ENCODE peak calls at places on chromosomes 3 and 15, in ten cellular contexts. B is CD4-positive, alpha-beta T cell; D is cardiac muscle cell; V is IMR-90; K is progenitor cell of endocrine pancreas; I is coronary artery; X is A549; Q is heart left ventricle; E is AG09319; Y is tibial nerve. F is an unnamed sample.

GRCh38 chr15:49751191-49751590 is 130.3 kb downstream of the DTWD1 start:
- DNase-seq in I (no peak), B (no peak), V (no peak), D (no peak), Y (no peak), X (no peak), K (no peak), Q (no peak), E (no peak), F (no peak)

GRCh38 chr3:187778726-187779125 is 33.5 kb upstream of the BCL6 start:
- DNase-seq in V (no peak), I (no peak), K (no peak), Y (no peak), D (no peak), X (no peak), E (no peak), B (no peak), Q (no peak), F (no peak)

GRCh38 chr3:8982509-8982908 is 19.2 kb upstream of the RAD18 start:
- DNase-seq in B (no peak), Y (no peak), Q (no peak), V (peak), D (peak), I (no peak), E (no peak), X (no peak), K (no peak), F (no peak)

GRCh38 chr15:40397688-40398412 is 7.7 kb upstream of the IVD start:
- DNase-seq in Y (no peak), E (no peak), B (no peak), D (no peak), Q (no peak), V (no peak), K (no peak), X (no peak), I (no peak), F (no peak)

GRCh38 chr15:99425666-99426301 is 140.0 kb upstream of the MEF2A start:
- DNase-seq in Q (peak), E (no peak), X (no peak), I (no peak), V (no peak), K (no peak), B (no peak), Y (no peak), D (peak), F (peak)

GRCh38 chr3:65785065-65785645 is 253.6 kb downstream of the MAGI1 start:
- DNase-seq in E (peak), Q (no peak), V (peak), X (peak), D (peak), B (no peak), I (no peak), Y (no peak), K (no peak), F (no peak)

GRCh38 chr3:88596451-88596850 is 446.7 kb downstream of the C3orf38 start:
- DNase-seq in Y (no peak), X (no peak), V (no peak), B (no peak), I (no peak), D (no peak), K (no peak), E (no peak), Q (no peak), F (no peak)

GRCh38 chr15:57041416-57041815 is 123.0 kb downstream of the TCF12 start:
- DNase-seq in V (no peak), D (no peak), I (no peak), E (no peak), K (no peak), B (no peak), X (no peak), Y (no peak), Q (no peak), F (no peak)

GRCh38 chr15:62909257-62909656 is 133.3 kb upstream of the TPM1 start:
- DNase-seq in E (no peak), Y (no peak), K (no peak), D (no peak), B (no peak), I (no peak), V (no peak), Q (no peak), X (no peak), F (no peak)

GRCh38 chr15:72203507-72203837 is 5.9 kb upstream of the GRAMD2A start:
- DNase-seq in X (no peak), B (no peak), K (no peak), V (peak), Q (peak), I (no peak), Y (no peak), E (peak), D (peak), F (no peak)

GRCh38 chr15:31338318-31338878 is 11.8 kb downstream of the KLF13 start:
- DNase-seq in K (no peak), V (no peak), B (no peak), E (no peak), I (no peak), Q (peak), D (peak), Y (no peak), X (no peak), F (no peak)

GRCh38 chr15:72706266-72706665 is 20.3 kb downstream of the BBS4 start:
- DNase-seq in K (no peak), Y (no peak), D (no peak), X (no peak), I (no peak), E (no peak), V (peak), Q (no peak), B (no peak), F (no peak)

GRCh38 chr3:189999718-190000117 is 121.0 kb downstream of the P3H2 start:
- DNase-seq in D (no peak), X (no peak), K (no peak), I (no peak), Q (no peak), Y (no peak), E (no peak), B (no peak), V (peak), F (no peak)

DNA sequence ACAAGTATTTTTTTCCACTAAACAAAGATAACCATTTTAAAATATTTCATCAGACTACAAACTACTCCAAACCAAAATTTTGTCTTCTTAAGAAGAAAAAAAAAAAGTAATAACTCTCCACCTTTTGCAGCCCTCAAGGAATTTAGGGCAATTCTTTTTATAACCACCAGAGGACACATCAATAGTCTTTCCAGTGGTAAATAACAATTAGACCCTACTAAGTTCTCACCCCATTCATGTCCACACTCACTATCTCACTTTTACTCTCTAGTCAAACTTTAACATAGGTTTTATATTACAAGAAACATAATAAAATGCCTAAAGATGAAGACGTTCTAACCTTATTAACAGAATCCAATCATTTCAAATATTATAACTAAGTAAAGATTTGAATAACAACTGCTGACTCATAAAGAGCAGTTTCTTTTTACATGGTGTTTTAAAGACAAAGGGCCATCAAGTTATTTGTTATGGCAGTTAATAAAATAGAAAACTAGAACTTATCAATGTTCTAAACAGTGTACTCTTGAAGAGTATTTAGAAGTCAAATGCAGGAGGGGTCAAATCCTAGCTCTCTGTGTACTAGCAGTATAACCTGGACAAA is 33.0 kb downstream of the CCDC39 start:
- DNase-seq in D (no peak), I (no peak), X (peak), K (no peak), B (no peak), V (no peak), Q (no peak), E (no peak), Y (no peak), F (no peak)
- TF ChIP-seq CTCF in D (peak), I (no peak), X (no peak), K (peak), B (no peak), V (peak), Q (no peak), E (no peak), Y (no peak), F (no peak)

GRCh38 chr3:127820871-127821853 is 1.2 kb downstream of the MGLL start:
- DNase-seq in I (no peak), Y (no peak), B (no peak), Q (peak), E (no peak), K (no peak), D (no peak), X (no peak), V (peak), F (no peak)

GRCh38 chr3:127822166-127822835 is at the start of gene MGLL:
- DNase-seq in E (no peak), D (peak), X (no peak), I (no peak), V (peak), Q (peak), K (no peak), B (no peak), Y (no peak), F (no peak)

GRCh38 chr3:127819086-127819485 is 3.2 kb downstream of the MGLL start:
- DNase-seq in B (no peak), E (no peak), Y (no peak), D (no peak), K (no peak), Q (no peak), X (no peak), I (no peak), V (no peak), F (no peak)

GRCh38 chr3:127819656-127820055 is 2.7 kb downstream of the MGLL start:
- DNase-seq in D (no peak), K (no peak), E (no peak), Y (no peak), X (no peak), Q (no peak), V (no peak), I (no peak), B (no peak), F (no peak)

DNA sequence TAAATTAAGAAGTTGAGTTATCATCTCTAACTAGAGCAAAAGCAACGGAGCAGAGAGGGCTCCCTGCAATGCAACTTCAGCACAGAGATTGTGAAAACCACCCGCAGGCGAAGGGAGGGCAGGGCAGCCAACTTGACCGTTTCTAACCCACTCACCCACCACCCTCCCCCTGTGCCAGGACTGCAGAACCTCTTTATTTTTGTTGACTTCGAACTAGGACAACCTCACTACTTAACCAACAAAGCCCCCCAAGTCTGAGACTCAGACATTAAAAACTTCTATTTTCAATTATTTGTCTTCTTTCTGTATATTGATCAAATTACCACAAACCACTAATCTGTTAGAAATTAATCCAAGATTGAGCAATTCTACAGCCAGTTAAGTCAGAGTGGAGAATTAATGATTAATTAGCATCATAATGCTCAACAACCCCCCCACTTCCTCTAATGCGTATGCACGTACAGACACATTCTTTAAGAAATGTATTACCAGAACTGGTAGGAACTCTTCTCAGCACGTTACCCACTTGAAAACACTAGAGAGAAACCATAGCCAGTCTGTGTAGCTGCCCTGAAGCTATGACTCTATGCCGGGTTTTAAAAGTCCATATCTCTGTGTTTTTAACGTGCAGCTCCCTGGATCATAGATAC is 2.0 kb downstream of the MGLL start:
- DNase-seq in E (no peak), D (peak), Y (no peak), X (no peak), Q (no peak), V (peak), I (no peak), K (no peak), B (no peak), F (no peak)
- TF ChIP-seq CTCF in E (peak), D (peak), Y (peak), X (no peak), Q (no peak), V (peak), I (no peak), K (no peak), B (no peak), F (no peak)

GRCh38 chr3:149538371-149538770 is 63.9 kb downstream of the TM4SF4 start:
- DNase-seq in B (no peak), D (no peak), E (no peak), X (no peak), V (no peak), K (no peak), I (no peak), Q (no peak), Y (no peak), F (no peak)

GRCh38 chr3:149536429-149536828 is 61.9 kb downstream of the TM4SF4 start:
- DNase-seq in Y (no peak), Q (peak), K (peak), B (no peak), X (no peak), V (no peak), D (peak), E (no peak), I (no peak), F (no peak)

GRCh38 chr3:149542375-149543312 is 68.1 kb downstream of the TM4SF4 start:
- DNase-seq in E (no peak), B (no peak), D (peak), I (no peak), K (no peak), V (no peak), Y (no peak), X (peak), Q (no peak), F (no peak)

GRCh38 chr3:149539491-149539890 is 65.0 kb downstream of the TM4SF4 start:
- DNase-seq in I (no peak), Y (no peak), X (no peak), D (no peak), B (no peak), K (no peak), V (no peak), E (no peak), Q (no peak), F (no peak)

GRCh38 chr3:149541091-149541491 is 66.6 kb downstream of the TM4SF4 start:
- DNase-seq in I (no peak), Y (no peak), Q (no peak), D (peak), V (peak), X (peak), B (no peak), E (no peak), K (no peak), F (no peak)
- TF ChIP-seq CTCF in I (no peak), Y (no peak), Q (no peak), D (peak), V (peak), X (peak), B (no peak), E (peak), K (no peak), F (no peak)

GRCh38 chr3:23594897-23595670 is 210.7 kb upstream of the UBE2E1 start:
- DNase-seq in I (no peak), Q (no peak), B (no peak), D (peak), Y (no peak), X (no peak), E (no peak), V (peak), K (no peak), F (no peak)
- TF ChIP-seq CTCF in I (no peak), Q (no peak), B (no peak), D (no peak), Y (no peak), X (no peak), E (no peak), V (no peak), K (no peak), F (no peak)

GRCh38 chr3:10982782-10983181 is 9.8 kb upstream of the SLC6A1 start:
- DNase-seq in V (no peak), Y (no peak), Q (no peak), I (no peak), B (no peak), K (no peak), X (no peak), D (no peak), E (no peak), F (no peak)

GRCh38 chr3:10981961-10982360 is 10.6 kb upstream of the SLC6A1 start:
- DNase-seq in Y (no peak), V (no peak), B (no peak), D (peak), X (no peak), E (no peak), Q (no peak), I (no peak), K (no peak), F (no peak)

GRCh38 chr3:10980216-10980799 is 12.2 kb upstream of the SLC6A1 start:
- DNase-seq in K (no peak), I (no peak), Q (no peak), V (no peak), Y (no peak), B (no peak), X (no peak), D (no peak), E (no peak), F (no peak)

GRCh38 chr3:10978956-10979355 is 13.6 kb upstream of the SLC6A1 start:
- DNase-seq in D (no peak), B (no peak), V (no peak), E (no peak), Q (no peak), Y (no peak), X (no peak), K (no peak), I (no peak), F (no peak)

DNA sequence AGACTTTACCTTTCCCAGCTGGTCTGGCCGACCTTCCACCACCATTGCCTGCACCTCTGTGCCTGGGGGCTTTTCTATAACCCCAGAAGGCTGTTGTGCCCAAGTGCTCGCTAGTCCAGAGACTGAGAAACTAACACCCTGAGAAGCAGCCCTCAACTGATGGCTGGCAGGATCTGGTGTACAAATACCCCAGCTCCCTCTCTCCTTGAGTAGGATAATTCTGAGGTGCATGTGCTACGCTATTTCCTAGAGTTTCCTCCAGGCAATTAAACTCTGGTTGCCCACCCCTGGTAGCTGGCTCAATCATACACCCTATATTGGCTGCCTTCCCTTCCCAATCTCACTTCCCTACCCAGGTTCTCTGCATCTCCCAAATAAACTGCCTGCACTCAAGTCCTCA is 11.5 kb upstream of the SLC6A1 start:
- DNase-seq in I (no peak), E (no peak), X (no peak), Y (no peak), K (no peak), Q (no peak), D (no peak), V (no peak), B (no peak), F (no peak)
- TF ChIP-seq CTCF in I (no peak), E (no peak), X (no peak), Y (no peak), K (no peak), Q (no peak), D (no peak), V (no peak), B (no peak), F (no peak)

GRCh38 chr15:82835391-82835917 is 26.0 kb downstream of the WHAMM start:
- DNase-seq in K (no peak), E (no peak), D (no peak), I (no peak), B (no peak), X (no peak), Y (no peak), Q (no peak), V (no peak), F (no peak)

GRCh38 chr15:82830427-82831173 is 21.2 kb downstream of the WHAMM start:
- DNase-seq in Q (no peak), I (no peak), Y (no peak), X (no peak), E (no peak), V (no peak), B (no peak), K (no peak), D (no peak), F (no peak)

GRCh38 chr15:82831894-82832600 is 22.6 kb downstream of the WHAMM start:
- DNase-seq in E (no peak), D (no peak), B (no peak), Q (no peak), I (no peak), Y (no peak), X (no peak), V (no peak), K (no peak), F (no peak)

GRCh38 chr15:82833283-82833682 is 23.9 kb downstream of the WHAMM start:
- DNase-seq in B (no peak), X (no peak), I (no peak), Q (no peak), V (no peak), Y (no peak), K (no peak), E (no peak), D (no peak), F (no peak)

GRCh38 chr15:82832601-82833209 is 23.3 kb downstream of the WHAMM start:
- DNase-seq in D (peak), Y (no peak), X (peak), Q (no peak), K (no peak), I (no peak), B (no peak), E (peak), V (peak), F (no peak)
- TF ChIP-seq CTCF in D (no peak), Y (no peak), X (no peak), Q (no peak), K (no peak), I (no peak), B (no peak), E (no peak), V (no peak), F (no peak)

F was measured in omental fat pad.